ENCODE peak calls at places on chromosomes 11 and 22, in seven cellular contexts. One of them, this sample, is unnamed.

GRCh38 chr11:66906077-66906929 is 49.4 kb downstream of the LRFN4 start:
- DNase-seq in astrocyte of the spinal cord: no peak
- DNase-seq in epithelial cell of esophagus: peak
- DNase-seq in nephron progenitor cell: no peak
- DNase-seq in uterus: peak
- DNase-seq in brain microvascular endothelial cell: peak
- DNase-seq in osteocyte: no peak
- DNase-seq in this sample: no peak

GRCh38 chr11:120168960-120169681 is 31.2 kb upstream of the TRIM29 start:
- DNase-seq in astrocyte of the spinal cord: peak
- DNase-seq in epithelial cell of esophagus: peak
- DNase-seq in nephron progenitor cell: peak
- DNase-seq in uterus: peak
- DNase-seq in brain microvascular endothelial cell: peak
- DNase-seq in osteocyte: peak
- DNase-seq in this sample: peak

GRCh38 chr11:82527185-82527584 is 206.5 kb downstream of the FAM181B start:
- DNase-seq in astrocyte of the spinal cord: no peak
- DNase-seq in epithelial cell of esophagus: no peak
- DNase-seq in nephron progenitor cell: peak
- DNase-seq in uterus: no peak
- DNase-seq in brain microvascular endothelial cell: no peak
- DNase-seq in osteocyte: no peak
- DNase-seq in this sample: no peak

GRCh38 chr22:25008666-25009065 is 56.1 kb downstream of the KIAA1671 start:
- DNase-seq in astrocyte of the spinal cord: no peak
- DNase-seq in epithelial cell of esophagus: peak
- DNase-seq in nephron progenitor cell: no peak
- DNase-seq in uterus: no peak
- DNase-seq in brain microvascular endothelial cell: no peak
- DNase-seq in osteocyte: no peak
- DNase-seq in this sample: no peak

GRCh38 chr11:76806608-76807205 is 23.6 kb downstream of the TSKU start:
- DNase-seq in astrocyte of the spinal cord: no peak
- DNase-seq in epithelial cell of esophagus: no peak
- DNase-seq in nephron progenitor cell: no peak
- DNase-seq in uterus: no peak
- DNase-seq in brain microvascular endothelial cell: no peak
- DNase-seq in osteocyte: peak
- DNase-seq in this sample: no peak

GRCh38 chr11:33689089-33689488 is 11.5 kb downstream of the C11orf91 start:
- DNase-seq in astrocyte of the spinal cord: no peak
- DNase-seq in epithelial cell of esophagus: peak
- DNase-seq in nephron progenitor cell: no peak
- DNase-seq in uterus: no peak
- DNase-seq in brain microvascular endothelial cell: no peak
- DNase-seq in osteocyte: peak
- DNase-seq in this sample: no peak

GRCh38 chr11:12642040-12642439 is 32.2 kb upstream of the TEAD1 start:
- DNase-seq in astrocyte of the spinal cord: peak
- DNase-seq in epithelial cell of esophagus: no peak
- DNase-seq in nephron progenitor cell: no peak
- DNase-seq in uterus: no peak
- DNase-seq in brain microvascular endothelial cell: peak
- DNase-seq in osteocyte: no peak
- DNase-seq in this sample: no peak

GRCh38 chr11:96744697-96745096 is 354.9 kb downstream of the JRKL start:
- DNase-seq in astrocyte of the spinal cord: no peak
- DNase-seq in epithelial cell of esophagus: no peak
- DNase-seq in nephron progenitor cell: no peak
- DNase-seq in uterus: no peak
- DNase-seq in brain microvascular endothelial cell: no peak
- DNase-seq in osteocyte: no peak
- DNase-seq in this sample: no peak

GRCh38 chr11:19881185-19881584 is 168.5 kb downstream of the NAV2 start:
- DNase-seq in astrocyte of the spinal cord: no peak
- DNase-seq in epithelial cell of esophagus: no peak
- DNase-seq in nephron progenitor cell: no peak
- DNase-seq in uterus: no peak
- DNase-seq in brain microvascular endothelial cell: no peak
- DNase-seq in osteocyte: no peak
- DNase-seq in this sample: no peak

GRCh38 chr11:83895516-83895915 is 609.3 kb upstream of the CCDC90B start:
- DNase-seq in astrocyte of the spinal cord: no peak
- DNase-seq in epithelial cell of esophagus: no peak
- DNase-seq in nephron progenitor cell: no peak
- DNase-seq in uterus: no peak
- DNase-seq in brain microvascular endothelial cell: peak
- DNase-seq in osteocyte: no peak
- DNase-seq in this sample: no peak

GRCh38 chr11:124923296-124923695 is 4.2 kb downstream of the HEPN1 start:
- DNase-seq in astrocyte of the spinal cord: no peak
- DNase-seq in epithelial cell of esophagus: no peak
- DNase-seq in nephron progenitor cell: no peak
- DNase-seq in uterus: no peak
- DNase-seq in brain microvascular endothelial cell: no peak
- DNase-seq in osteocyte: no peak
- DNase-seq in this sample: no peak
- TF ChIP-seq CTCF in astrocyte of the spinal cord: no peak
- TF ChIP-seq CTCF in epithelial cell of esophagus: no peak
- TF ChIP-seq CTCF in nephron progenitor cell: no peak
- TF ChIP-seq CTCF in uterus: no peak
- TF ChIP-seq CTCF in brain microvascular endothelial cell: no peak
- TF ChIP-seq CTCF in osteocyte: no peak
- TF ChIP-seq CTCF in this sample: no peak

GRCh38 chr11:103699216-103699615 is 337.2 kb upstream of the DDI1 start:
- DNase-seq in astrocyte of the spinal cord: peak
- DNase-seq in epithelial cell of esophagus: no peak
- DNase-seq in nephron progenitor cell: no peak
- DNase-seq in uterus: no peak
- DNase-seq in brain microvascular endothelial cell: no peak
- DNase-seq in osteocyte: no peak
- DNase-seq in this sample: no peak
- TF ChIP-seq CTCF in astrocyte of the spinal cord: no peak
- TF ChIP-seq CTCF in epithelial cell of esophagus: no peak
- TF ChIP-seq CTCF in nephron progenitor cell: no peak
- TF ChIP-seq CTCF in uterus: no peak
- TF ChIP-seq CTCF in brain microvascular endothelial cell: peak
- TF ChIP-seq CTCF in osteocyte: peak
- TF ChIP-seq CTCF in this sample: no peak

GRCh38 chr11:119156496-119156895 is 7.6 kb downstream of the ABCG4 start:
- DNase-seq in astrocyte of the spinal cord: no peak
- DNase-seq in epithelial cell of esophagus: no peak
- DNase-seq in nephron progenitor cell: no peak
- DNase-seq in uterus: no peak
- DNase-seq in brain microvascular endothelial cell: no peak
- DNase-seq in osteocyte: no peak
- DNase-seq in this sample: no peak

GRCh38 chr11:119158467-119158866 is 9.6 kb downstream of the ABCG4 start:
- DNase-seq in astrocyte of the spinal cord: no peak
- DNase-seq in epithelial cell of esophagus: no peak
- DNase-seq in nephron progenitor cell: no peak
- DNase-seq in uterus: no peak
- DNase-seq in brain microvascular endothelial cell: no peak
- DNase-seq in osteocyte: no peak
- DNase-seq in this sample: no peak

GRCh38 chr11:119154178-119154577 is 5.3 kb downstream of the ABCG4 start:
- DNase-seq in astrocyte of the spinal cord: no peak
- DNase-seq in epithelial cell of esophagus: no peak
- DNase-seq in nephron progenitor cell: no peak
- DNase-seq in uterus: no peak
- DNase-seq in brain microvascular endothelial cell: no peak
- DNase-seq in osteocyte: no peak
- DNase-seq in this sample: no peak

GRCh38 chr11:119157088-119157487 is 8.2 kb downstream of the ABCG4 start:
- DNase-seq in astrocyte of the spinal cord: no peak
- DNase-seq in epithelial cell of esophagus: no peak
- DNase-seq in nephron progenitor cell: no peak
- DNase-seq in uterus: no peak
- DNase-seq in brain microvascular endothelial cell: no peak
- DNase-seq in osteocyte: no peak
- DNase-seq in this sample: peak

GRCh38 chr11:119155733-119156492 is 7.1 kb downstream of the ABCG4 start:
- DNase-seq in astrocyte of the spinal cord: no peak
- DNase-seq in epithelial cell of esophagus: no peak
- DNase-seq in nephron progenitor cell: peak
- DNase-seq in uterus: no peak
- DNase-seq in brain microvascular endothelial cell: no peak
- DNase-seq in osteocyte: no peak
- DNase-seq in this sample: no peak
- TF ChIP-seq CTCF in astrocyte of the spinal cord: no peak
- TF ChIP-seq CTCF in epithelial cell of esophagus: no peak
- TF ChIP-seq CTCF in nephron progenitor cell: peak
- TF ChIP-seq CTCF in uterus: no peak
- TF ChIP-seq CTCF in brain microvascular endothelial cell: peak
- TF ChIP-seq CTCF in osteocyte: no peak
- TF ChIP-seq CTCF in this sample: no peak

GRCh38 chr11:14855890-14856289 is 36.1 kb downstream of the CYP2R1 start:
- DNase-seq in astrocyte of the spinal cord: no peak
- DNase-seq in epithelial cell of esophagus: no peak
- DNase-seq in nephron progenitor cell: no peak
- DNase-seq in uterus: no peak
- DNase-seq in brain microvascular endothelial cell: no peak
- DNase-seq in osteocyte: no peak
- DNase-seq in this sample: no peak
- TF ChIP-seq CTCF in astrocyte of the spinal cord: no peak
- TF ChIP-seq CTCF in epithelial cell of esophagus: no peak
- TF ChIP-seq CTCF in nephron progenitor cell: no peak
- TF ChIP-seq CTCF in uterus: no peak
- TF ChIP-seq CTCF in brain microvascular endothelial cell: no peak
- TF ChIP-seq CTCF in osteocyte: no peak
- TF ChIP-seq CTCF in this sample: no peak

DNA sequence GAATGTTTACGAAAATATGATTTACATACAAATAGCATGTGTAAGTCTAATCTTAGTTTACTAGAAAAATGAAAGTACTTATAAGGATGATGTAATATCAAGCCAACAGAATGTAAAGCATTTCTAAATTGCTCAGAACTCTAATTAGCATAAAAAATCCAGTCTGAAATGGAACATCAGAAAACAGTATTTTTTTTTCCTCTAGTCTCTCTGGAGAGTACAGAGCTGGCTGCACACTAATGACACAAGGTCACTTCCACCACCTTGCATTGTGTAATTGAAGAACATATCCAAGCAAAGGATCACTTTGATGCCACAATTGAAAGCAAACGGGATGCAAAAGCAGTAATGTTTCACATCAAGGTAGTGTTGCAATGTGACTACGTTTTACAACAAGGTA is 548.0 kb upstream of the LUZP2 start:
- DNase-seq in astrocyte of the spinal cord: peak
- DNase-seq in epithelial cell of esophagus: no peak
- DNase-seq in nephron progenitor cell: no peak
- DNase-seq in uterus: no peak
- DNase-seq in brain microvascular endothelial cell: no peak
- DNase-seq in osteocyte: no peak
- DNase-seq in this sample: no peak
- TF ChIP-seq CTCF in astrocyte of the spinal cord: no peak
- TF ChIP-seq CTCF in epithelial cell of esophagus: no peak
- TF ChIP-seq CTCF in nephron progenitor cell: no peak
- TF ChIP-seq CTCF in uterus: no peak
- TF ChIP-seq CTCF in brain microvascular endothelial cell: no peak
- TF ChIP-seq CTCF in osteocyte: no peak
- TF ChIP-seq CTCF in this sample: no peak

DNA sequence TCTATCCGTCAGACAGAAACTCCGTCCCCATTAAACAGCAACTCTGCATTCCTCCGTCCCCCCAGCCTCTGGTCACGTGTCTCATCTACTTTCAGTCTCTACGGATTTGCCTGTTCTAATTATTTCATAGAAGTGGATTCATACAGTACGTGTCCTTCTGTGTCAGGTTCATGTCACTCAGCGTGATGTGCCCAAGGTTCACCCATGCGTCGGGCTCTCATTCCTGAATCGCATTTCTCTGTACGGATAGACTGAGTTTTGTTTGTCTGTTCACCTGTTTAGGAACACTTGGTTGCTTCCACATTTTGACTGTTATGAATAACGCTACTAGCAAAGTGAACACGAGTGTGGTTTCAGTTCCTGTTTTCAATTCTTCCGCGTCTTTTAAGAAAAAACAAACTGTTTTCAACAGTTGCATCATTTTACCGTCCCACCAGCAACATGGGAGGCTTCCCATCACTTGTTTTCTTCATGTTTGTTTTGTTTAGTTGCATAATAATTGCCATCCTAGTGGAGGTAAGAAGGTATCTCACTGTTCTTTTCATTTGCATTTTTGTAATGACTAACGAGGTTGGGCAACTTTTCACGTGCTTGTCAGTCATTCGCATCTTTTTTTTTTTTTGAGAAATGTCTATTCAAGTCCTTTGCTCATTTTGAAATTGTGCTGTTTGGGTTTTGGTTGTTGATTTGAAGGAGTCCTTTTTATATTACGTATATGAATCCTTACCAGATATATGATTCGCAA is 8.9 kb upstream of the NLRP6 start:
- DNase-seq in astrocyte of the spinal cord: no peak
- DNase-seq in epithelial cell of esophagus: peak
- DNase-seq in nephron progenitor cell: no peak
- DNase-seq in uterus: no peak
- DNase-seq in brain microvascular endothelial cell: no peak
- DNase-seq in osteocyte: no peak
- DNase-seq in this sample: no peak
- TF ChIP-seq CTCF in astrocyte of the spinal cord: no peak
- TF ChIP-seq CTCF in epithelial cell of esophagus: peak
- TF ChIP-seq CTCF in nephron progenitor cell: no peak
- TF ChIP-seq CTCF in uterus: no peak
- TF ChIP-seq CTCF in brain microvascular endothelial cell: no peak
- TF ChIP-seq CTCF in osteocyte: no peak
- TF ChIP-seq CTCF in this sample: no peak

GRCh38 chr11:31870609-31871309 is 59.6 kb upstream of the PAX6 start:
- DNase-seq in astrocyte of the spinal cord: peak
- DNase-seq in epithelial cell of esophagus: peak
- DNase-seq in nephron progenitor cell: peak
- DNase-seq in uterus: no peak
- DNase-seq in brain microvascular endothelial cell: peak
- DNase-seq in osteocyte: peak
- DNase-seq in this sample: peak
- TF ChIP-seq CTCF in astrocyte of the spinal cord: peak
- TF ChIP-seq CTCF in epithelial cell of esophagus: peak
- TF ChIP-seq CTCF in nephron progenitor cell: peak
- TF ChIP-seq CTCF in uterus: peak
- TF ChIP-seq CTCF in brain microvascular endothelial cell: peak
- TF ChIP-seq CTCF in osteocyte: peak
- TF ChIP-seq CTCF in this sample: peak

GRCh38 chr11:94602430-94603372 is 35.5 kb downstream of the PIWIL4 start:
- DNase-seq in astrocyte of the spinal cord: peak
- DNase-seq in epithelial cell of esophagus: peak
- DNase-seq in nephron progenitor cell: no peak
- DNase-seq in uterus: peak
- DNase-seq in brain microvascular endothelial cell: peak
- DNase-seq in osteocyte: no peak
- DNase-seq in this sample: no peak
- TF ChIP-seq CTCF in astrocyte of the spinal cord: peak
- TF ChIP-seq CTCF in epithelial cell of esophagus: peak
- TF ChIP-seq CTCF in nephron progenitor cell: no peak
- TF ChIP-seq CTCF in uterus: peak
- TF ChIP-seq CTCF in brain microvascular endothelial cell: no peak
- TF ChIP-seq CTCF in osteocyte: no peak
- TF ChIP-seq CTCF in this sample: peak